ENCODE peak calls at places on chromosomes 5 and 9, in nine cellular contexts. C, J, F, M, E, W, V, Y and K are unnamed samples.
A peak's percentile ranks its signal among the peaks of the same experiment; 100 is the strongest.

GRCh38 chr5:138536665-138537315 is 6.2 kb downstream of the ETF1 start:
- DNase-seq in F (peak; percentile 43), V (no peak), J (peak; percentile 18), Y (no peak), E (peak; percentile 20), W (no peak), C (peak; percentile 43), M (peak; percentile 19), K (no peak)

GRCh38 chr9:137971477-137972138 is 94.0 kb downstream of the CACNA1B start:
- DNase-seq in E (no peak), M (no peak), V (no peak), F (no peak), J (no peak), W (no peak), C (no peak), Y (no peak), K (no peak)

GRCh38 chr5:170151105-170151831 is 45.6 kb downstream of the FOXI1 start:
- DNase-seq in Y (peak; percentile 36), F (peak; percentile 54), C (peak; percentile 64), W (no peak), J (no peak), V (no peak), M (peak; percentile 75), E (peak; percentile 80), K (peak; percentile 33)

GRCh38 chr5:131193106-131193505 is 22.4 kb downstream of the LYRM7 start:
- DNase-seq in F (no peak), J (no peak), V (no peak), M (peak; percentile 9), E (peak; percentile 19), W (no peak), C (no peak), Y (no peak), K (no peak)

GRCh38 chr5:123496892-123497291 is 15.1 kb upstream of the CSNK1G3 start:
- DNase-seq in C (peak; percentile 9), W (no peak), Y (no peak), F (no peak), J (no peak), M (no peak), E (no peak), V (no peak), K (no peak)

GRCh38 chr9:134492281-134492691 is 149.3 kb upstream of the COL5A1 start:
- DNase-seq in C (peak; percentile 50), V (no peak), E (peak; percentile 46), W (no peak), F (no peak), J (no peak), Y (peak; percentile 54), M (peak; percentile 23), K (peak; percentile 34)

GRCh38 chr9:34993502-34994428 is 4.2 kb downstream of the DNAJB5 start:
- DNase-seq in C (no peak), W (no peak), M (no peak), E (peak; percentile 69), Y (peak; percentile 90), V (no peak), F (no peak), J (no peak), K (peak; percentile 92)

GRCh38 chr9:133584559-133585476 is 24.4 kb downstream of the FAM163B start:
- DNase-seq in M (no peak), Y (no peak), W (no peak), C (peak; percentile 85), J (no peak), F (no peak), E (no peak), V (no peak), K (peak; percentile 78)

GRCh38 chr5:133930061-133930823 is 38.2 kb downstream of the C5orf15 start:
- DNase-seq in F (no peak), Y (no peak), J (peak; percentile 47), M (peak; percentile 62), V (peak; percentile 13), C (no peak), E (no peak), W (peak; percentile 71), K (no peak)

GRCh38 chr5:52842111-52842510 is 54.4 kb downstream of the ITGA1 start:
- DNase-seq in E (no peak), Y (no peak), C (no peak), J (no peak), M (no peak), F (no peak), W (no peak), V (no peak), K (no peak)

GRCh38 chr5:143657814-143658395 is 154.1 kb upstream of the HMHB1 start:
- DNase-seq in V (no peak), M (no peak), C (peak; percentile 5), F (peak; percentile 50), Y (no peak), J (no peak), W (no peak), E (no peak), K (peak; percentile 64)

GRCh38 chr5:172983542-172984243 is at the start of gene ATP6V0E1:
- DNase-seq in V (peak; percentile 96), J (peak; percentile 89), Y (peak; percentile 96), M (peak; percentile 92), E (peak; percentile 96), W (peak; percentile 95), C (peak; percentile 93), F (peak; percentile 87), K (peak; percentile 96)

GRCh38 chr9:69513291-69513690 is 158.9 kb downstream of the APBA1 start:
- DNase-seq in Y (no peak), V (no peak), W (no peak), J (no peak), M (no peak), F (no peak), E (no peak), C (no peak), K (no peak)

GRCh38 chr9:126025973-126026372 is 278.8 kb downstream of the PBX3 start:
- DNase-seq in V (no peak), C (no peak), W (no peak), J (no peak), Y (no peak), M (no peak), E (no peak), F (no peak), K (no peak)

GRCh38 chr5:1418921-1419280 is 26.3 kb downstream of the SLC6A3 start:
- DNase-seq in W (no peak), J (no peak), V (no peak), F (no peak), Y (no peak), E (no peak), M (no peak), C (no peak), K (no peak)

GRCh38 chr5:1418238-1418920 is 26.9 kb downstream of the SLC6A3 start:
- DNase-seq in J (no peak), C (no peak), F (no peak), W (no peak), E (no peak), Y (no peak), M (no peak), V (no peak), K (no peak)

GRCh38 chr5:1419476-1420210 is 25.6 kb downstream of the SLC6A3 start:
- DNase-seq in C (no peak), M (no peak), Y (no peak), J (no peak), V (no peak), W (no peak), F (no peak), E (no peak), K (no peak)

GRCh38 chr5:1421521-1422341 is 23.5 kb downstream of the SLC6A3 start:
- DNase-seq in W (no peak), Y (no peak), E (no peak), V (no peak), J (no peak), M (no peak), F (no peak), C (no peak), K (no peak)

GRCh38 chr5:1420211-1421195 is 24.7 kb downstream of the SLC6A3 start:
- DNase-seq in V (no peak), C (no peak), M (no peak), J (no peak), E (no peak), Y (no peak), W (no peak), F (no peak), K (no peak)
- H3K4me3 ChIP-seq in V (no peak overlapping the region), C (no peak overlapping the region), M (no peak overlapping the region), J (no peak overlapping the region), E (no peak overlapping the region), Y (no peak overlapping the region), W (no peak overlapping the region), F (no peak overlapping the region), K (no peak overlapping the region)

DNA sequence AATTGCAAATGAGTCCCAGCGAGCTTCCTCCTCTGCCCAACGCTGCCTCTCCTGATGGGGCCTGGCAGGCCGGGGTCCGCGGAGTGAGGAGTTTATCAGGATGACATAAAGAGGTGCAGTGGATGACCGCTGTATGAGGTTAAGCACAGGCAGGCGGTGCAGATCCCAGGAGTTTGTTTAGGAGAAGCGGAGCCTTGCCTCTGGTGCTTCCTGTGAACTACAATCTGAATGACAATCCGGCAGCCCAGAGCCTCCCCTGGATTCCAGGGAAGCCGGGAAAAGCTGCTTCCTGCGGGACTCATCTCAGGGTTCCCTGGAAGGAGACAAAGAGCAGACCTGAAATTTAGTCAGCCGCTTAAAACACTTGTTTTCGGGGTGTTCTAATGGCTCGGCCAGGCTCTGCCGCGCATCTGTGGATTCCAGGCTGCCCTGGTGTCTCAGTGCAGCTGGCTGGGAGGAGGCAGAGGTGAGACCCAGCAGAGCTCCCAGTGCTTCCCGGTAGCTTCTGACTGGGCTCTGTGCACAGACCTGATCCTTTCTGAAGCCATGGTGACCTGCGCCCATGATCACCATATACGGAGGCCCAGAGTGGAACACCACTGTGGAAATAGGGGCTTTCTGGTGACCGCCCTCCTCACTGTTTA is 69.9 kb upstream of the IRX4 start:
- DNase-seq in C (no peak), E (peak; percentile 68), J (no peak), F (no peak), W (no peak), M (no peak), Y (no peak), V (no peak), K (no peak)
- H3K4me3 ChIP-seq in C (no peak overlapping the region), E (no peak overlapping the region), J (no peak overlapping the region), F (no peak overlapping the region), W (no peak overlapping the region), M (no peak overlapping the region), Y (no peak overlapping the region), V (no peak overlapping the region), K (no peak overlapping the region)

GRCh38 chr5:107680799-107681198 is 10.1 kb upstream of the EFNA5 start:
- DNase-seq in M (no peak), E (no peak), Y (no peak), F (no peak), W (no peak), V (no peak), C (no peak), J (no peak), K (no peak)
- H3K4me3 ChIP-seq in M (no peak overlapping the region), E (no peak overlapping the region), Y (no peak overlapping the region), F (no peak overlapping the region), W (no peak overlapping the region), V (no peak overlapping the region), C (no peak overlapping the region), J (no peak overlapping the region), K (no peak overlapping the region)

DNA sequence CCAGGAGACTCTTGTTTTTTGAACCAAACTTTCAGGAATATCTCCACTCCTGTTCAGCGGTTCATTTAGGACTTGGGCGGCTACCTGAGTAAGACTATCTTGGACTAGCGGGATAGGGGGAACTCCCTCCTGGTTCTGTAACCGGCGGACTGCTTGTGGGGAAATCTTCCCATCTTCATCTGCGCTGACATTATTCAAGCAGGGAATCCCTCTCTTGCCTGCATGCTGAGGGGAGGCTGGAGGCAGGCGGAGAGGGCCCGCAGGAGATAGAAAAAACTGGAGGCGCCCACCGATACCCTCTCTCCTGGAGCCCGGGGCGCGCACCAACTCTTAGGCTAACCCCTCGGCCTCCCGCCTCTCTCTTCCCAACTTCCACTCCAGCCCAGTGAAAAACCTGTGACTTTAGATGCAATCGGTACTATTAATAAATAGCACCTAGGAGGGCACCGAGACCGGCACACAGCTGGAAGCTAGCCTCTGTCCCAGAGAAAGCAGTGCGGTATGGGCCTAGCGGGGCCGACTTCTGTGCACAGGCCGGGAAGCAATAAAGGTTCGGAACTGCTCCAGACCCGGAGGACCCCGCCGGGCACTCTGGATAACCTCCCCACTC is 1.7 kb downstream of the EFNA5 start:
- DNase-seq in M (peak; percentile 5), F (no peak), V (no peak), E (peak; percentile 14), Y (no peak), W (no peak), C (peak; percentile 18), J (no peak), K (peak; percentile 65)
- H3K4me3 ChIP-seq in M (peak overlapping the region; percentile 88), F (no peak overlapping the region), V (no peak overlapping the region), E (peak overlapping the region; percentile 73), Y (peak overlapping the region; percentile 65), W (peak overlapping the region; percentile 43), C (peak overlapping the region; percentile 65), J (no peak overlapping the region), K (peak overlapping the region; percentile 84)